ENCODE peak calls at places on chromosomes 1 and 21, in five cellular contexts. K is RCC 7860, H is ELR, X is SK-MEL-5, Q is heart left ventricle. Z is an unnamed sample.

GRCh38 chr1:77476460-77476859 is 194.6 kb downstream of the AK5 start:
- DNase-seq in Q (no peak), K (no peak), X (no peak), H (no peak), Z (no peak)

GRCh38 chr1:63753591-63753990 is 20.2 kb upstream of the ROR1 start:
- DNase-seq in H (no peak), K (no peak), Q (no peak), X (no peak), Z (no peak)

GRCh38 chr1:77614037-77614436 is 68.4 kb downstream of the ZZZ3 start:
- DNase-seq in X (no peak), K (no peak), H (no peak), Q (no peak), Z (no peak)

GRCh38 chr1:92577251-92577895 is 90.6 kb upstream of the GFI1 start:
- DNase-seq in X (no peak), Q (peak; percentile 26), K (no peak), H (peak; percentile 46), Z (no peak)

GRCh38 chr1:218942421-218942820 is 231.3 kb upstream of the LYPLAL1 start:
- DNase-seq in X (no peak), Q (peak; percentile 28), H (no peak), K (no peak), Z (no peak)

GRCh38 chr1:235673981-235674380 is 24.4 kb upstream of the GNG4 start:
- DNase-seq in K (no peak), H (no peak), Q (no peak), X (no peak), Z (no peak)

GRCh38 chr1:93346472-93346991 is 825 bp downstream of the DR1 start:
- DNase-seq in Q (peak; percentile 22), X (peak; percentile 28), H (peak; percentile 69), K (no peak), Z (no peak)

GRCh38 chr1:16727190-16728111 is 12.9 kb upstream of the RNU1-4 start:
- DNase-seq in H (peak; percentile 88), X (peak; percentile 90), Q (no peak), K (peak; percentile 83), Z (peak; percentile 60)

GRCh38 chr1:246506440-246506784 is 667 bp downstream of the SMYD3 start:
- DNase-seq in K (no peak), Q (no peak), H (no peak), X (no peak), Z (no peak)

GRCh38 chr21:14545906-14546480 is at the start of gene SAMSN1:
- DNase-seq in X (no peak), Q (peak; percentile 39), K (no peak), H (no peak), Z (peak; percentile 19)

GRCh38 chr1:117616967-117617366 is 11.1 kb downstream of the TENT5C start:
- DNase-seq in X (no peak), K (no peak), Q (no peak), H (no peak), Z (no peak)

GRCh38 chr1:114458208-114458777 is 52.7 kb downstream of the TRIM33 start:
- DNase-seq in Q (no peak), X (peak; percentile 88), K (peak; percentile 67), H (peak; percentile 83), Z (no peak)

GRCh38 chr1:47738560-47739182 is 258.5 kb downstream of the TRABD2B start:
- DNase-seq in Q (peak; percentile 55), K (no peak), H (peak; percentile 50), X (peak; percentile 61), Z (no peak)

GRCh38 chr1:30758785-30759380 is 1.3 kb upstream of the LAPTM5 start:
- DNase-seq in K (no peak), H (peak; percentile 51), Q (no peak), X (peak; percentile 44), Z (no peak)

GRCh38 chr1:7679159-7679872 is 91.8 kb upstream of the VAMP3 start:
- DNase-seq in K (no peak), Q (no peak), X (no peak), H (no peak), Z (no peak)

GRCh38 chr1:56806804-56807203 is 12.4 kb downstream of the FYB2 start:
- DNase-seq in H (no peak), X (peak; percentile 12), Q (no peak), K (no peak), Z (no peak)

GRCh38 chr1:234683856-234684632 is 74.1 kb upstream of the IRF2BP2 start:
- DNase-seq in H (peak; percentile 84), X (peak; percentile 71), K (peak; percentile 79), Q (peak; percentile 60), Z (peak; percentile 61)

GRCh38 chr21:45542242-45542666 is at the start of gene SLC19A1:
- DNase-seq in Q (peak; percentile 74), X (peak; percentile 55), K (peak; percentile 18), H (peak; percentile 69), Z (peak; percentile 24)

GRCh38 chr1:235470741-235471439 is 33.4 kb downstream of the B3GALNT2 start:
- DNase-seq in X (no peak), H (no peak), K (no peak), Q (no peak), Z (no peak)

GRCh38 chr21:36255650-36256047 is 64.3 kb upstream of the MORC3 start:
- DNase-seq in H (no peak), K (no peak), Q (no peak), X (no peak), Z (no peak)

GRCh38 chr1:11354893-11355593 is 82.0 kb downstream of the UBIAD1 start:
- DNase-seq in X (no peak), Q (no peak), H (no peak), K (no peak), Z (no peak)

GRCh38 chr21:19440792-19441494 is 1037.4 kb upstream of the TMPRSS15 start:
- DNase-seq in K (no peak), X (no peak), H (no peak), Q (no peak), Z (no peak)

GRCh38 chr21:41662761-41663160 is 104.1 kb downstream of the RIPK4 start:
- DNase-seq in X (no peak), H (no peak), K (no peak), Q (no peak), Z (no peak)

GRCh38 chr1:8731162-8731561 is 86.3 kb downstream of the RERE start:
- DNase-seq in H (no peak), X (no peak), Q (no peak), K (no peak), Z (no peak)

GRCh38 chr1:201593200-201593828 is 54.4 kb downstream of the NAV1 start:
- DNase-seq in Q (no peak), K (peak; percentile 42), X (peak; percentile 37), H (peak; percentile 95), Z (peak; percentile 68)

GRCh38 chr1:245500546-245500945 is 345.8 kb downstream of the KIF26B start:
- DNase-seq in X (no peak), K (no peak), Q (no peak), H (peak; percentile 41), Z (no peak)

GRCh38 chr1:86906419-86906818 is 7.5 kb downstream of the SELENOF start:
- DNase-seq in K (no peak), Q (no peak), H (no peak), X (no peak), Z (no peak)

GRCh38 chr1:153795325-153795837 is 20.2 kb downstream of the SLC27A3 start:
- DNase-seq in X (no peak), Q (no peak), H (no peak), K (no peak), Z (no peak)

GRCh38 chr1:224357626-224358124 is 996 bp downstream of the CNIH4 start:
- DNase-seq in H (peak; percentile 45), X (no peak), Q (no peak), K (no peak), Z (no peak)

GRCh38 chr1:111406325-111406768 is 21.2 kb downstream of the OVGP1 start:
- DNase-seq in H (no peak), X (peak; percentile 4), Q (peak; percentile 29), K (no peak), Z (no peak)

Z was measured in breast epithelium.